ENCODE peak calls at places on chromosomes 11 and 22, in six cellular contexts. V, T, S, P, C and Z are unnamed samples.
A peak's percentile ranks its signal among the peaks of the same experiment; 100 is the strongest.

GRCh38 chr11:72758690-72759389 is 6.6 kb upstream of the ARAP1 start:
- DNase-seq in V (peak; percentile 72), T (peak; percentile 93), S (peak; percentile 54), P (no peak), C (no peak), Z (no peak)

GRCh38 chr11:117909611-117910382 is 19.4 kb downstream of the TMPRSS13 start:
- DNase-seq in V (no peak), T (no peak), S (no peak), P (no peak), C (no peak), Z (no peak)

GRCh38 chr11:46117842-46118241 is 3.4 kb downstream of the PHF21A start:
- DNase-seq in V (no peak), T (no peak), S (no peak), P (no peak), C (no peak), Z (no peak)

GRCh38 chr11:124745835-124746620 is 6.0 kb downstream of the VSIG2 start:
- DNase-seq in V (peak; percentile 23), T (no peak), S (peak; percentile 81), P (no peak), C (no peak), Z (no peak)

GRCh38 chr22:33600113-33600512 is 320.2 kb downstream of the LARGE1 start:
- DNase-seq in V (no peak), T (no peak), S (no peak), P (no peak), C (no peak), Z (no peak)

GRCh38 chr22:24418786-24419479 is 8.5 kb upstream of the ADORA2A start:
- DNase-seq in V (no peak), T (no peak), S (no peak), P (no peak), C (no peak), Z (no peak)

GRCh38 chr11:66081505-66081904 is 11.4 kb downstream of the PACS1 start:
- DNase-seq in V (peak; percentile 80), T (peak; percentile 42), S (peak; percentile 72), P (peak; percentile 61), C (no peak), Z (peak; percentile 38)

GRCh38 chr11:103870821-103871309 is 165.6 kb upstream of the DDI1 start:
- DNase-seq in V (peak; percentile 26), T (no peak), S (no peak), P (peak; percentile 90), C (no peak), Z (peak; percentile 22)

GRCh38 chr22:49202226-49202625 is 625.4 kb downstream of the BRD1 start:
- DNase-seq in V (no peak), T (no peak), S (no peak), P (peak; percentile 3), C (no peak), Z (peak; percentile 2)

GRCh38 chr22:19042285-19043110 is 79.7 kb downstream of the DGCR2 start:
- DNase-seq in V (no peak), T (no peak), S (no peak), P (peak; percentile 15), C (no peak), Z (no peak)

GRCh38 chr22:36767035-36767775 is 8.7 kb downstream of the IFT27 start:
- DNase-seq in V (peak; percentile 2), T (no peak), S (no peak), P (no peak), C (no peak), Z (no peak)

GRCh38 chr11:29534831-29535230 is 482.0 kb downstream of the KCNA4 start:
- DNase-seq in V (no peak), T (peak; percentile 37), S (no peak), P (no peak), C (no peak), Z (no peak)

GRCh38 chr22:48886604-48887393 is 940.9 kb downstream of the BRD1 start:
- DNase-seq in V (no peak), T (no peak), S (no peak), P (peak; percentile 17), C (no peak), Z (no peak)

GRCh38 chr11:2566223-2567025 is 121.6 kb downstream of the KCNQ1 start:
- DNase-seq in V (peak; percentile 26), T (no peak), S (peak; percentile 81), P (no peak), C (no peak), Z (no peak)

GRCh38 chr22:25987948-25988347 is 181.3 kb upstream of the SEZ6L start:
- DNase-seq in V (no peak), T (no peak), S (no peak), P (no peak), C (no peak), Z (no peak)

GRCh38 chr11:78731008-78731407 is 156.3 kb upstream of the NARS2 start:
- DNase-seq in V (no peak), T (no peak), S (peak; percentile 10), P (no peak), C (no peak), Z (no peak)

GRCh38 chr22:49827307-49827852 is 293 bp downstream of the BRD1 start:
- DNase-seq in V (no peak), T (peak; percentile 40), S (no peak), P (no peak), C (no peak), Z (no peak)

GRCh38 chr11:131418214-131418613 is 47.8 kb downstream of the NTM start:
- DNase-seq in V (no peak), T (no peak), S (no peak), P (no peak), C (no peak), Z (no peak)

GRCh38 chr11:85821636-85822035 is 10.7 kb upstream of the SYTL2 start:
- DNase-seq in V (peak; percentile 42), T (peak; percentile 80), S (peak; percentile 72), P (no peak), C (no peak), Z (no peak)

GRCh38 chr11:21561589-21561988 is 631.3 kb upstream of the ANO5 start:
- DNase-seq in V (no peak), T (peak; percentile 38), S (no peak), P (no peak), C (no peak), Z (no peak)

GRCh38 chr22:21014202-21015050 is 539 bp upstream of the P2RX6 start:
- DNase-seq in V (peak; percentile 80), T (peak; percentile 92), S (peak; percentile 81), P (peak; percentile 78), C (peak; percentile 47), Z (peak; percentile 78)

GRCh38 chr22:46055851-46056168 is 78.8 kb upstream of the WNT7B start:
- DNase-seq in V (no peak), T (no peak), S (no peak), P (peak; percentile 26), C (no peak), Z (no peak)
- H3K4me3 ChIP-seq in V (no peak overlapping the region), T (peak overlapping the region; percentile 58), S (no peak overlapping the region), P (peak overlapping the region; percentile 84), C (peak overlapping the region; percentile 67), Z (peak overlapping the region; percentile 78)

GRCh38 chr11:54944211-54944610 is 237.6 kb downstream of the OR4A5 start:
- DNase-seq in V (no peak), T (no peak), S (no peak), P (no peak), C (no peak), Z (no peak)
- H3K9me3 ChIP-seq in V (no peaks in the 10 kb centered on the region), T (no peaks in the 10 kb centered on the region), S (peaks cover 78% of the 10 kb centered on the region), P (no peaks in the 10 kb centered on the region), C (no peaks in the 10 kb centered on the region), Z (peaks cover 4% of the 10 kb centered on the region)

GRCh38 chr22:38097557-38098409 is 12.7 kb downstream of the BAIAP2L2 start:
- DNase-seq in V (no peak), T (no peak), S (no peak), P (no peak), C (no peak), Z (no peak)
- H3K4me3 ChIP-seq in V (no peak overlapping the region), T (no peak overlapping the region), S (no peak overlapping the region), P (no peak overlapping the region), C (no peak overlapping the region), Z (no peak overlapping the region)

DNA sequence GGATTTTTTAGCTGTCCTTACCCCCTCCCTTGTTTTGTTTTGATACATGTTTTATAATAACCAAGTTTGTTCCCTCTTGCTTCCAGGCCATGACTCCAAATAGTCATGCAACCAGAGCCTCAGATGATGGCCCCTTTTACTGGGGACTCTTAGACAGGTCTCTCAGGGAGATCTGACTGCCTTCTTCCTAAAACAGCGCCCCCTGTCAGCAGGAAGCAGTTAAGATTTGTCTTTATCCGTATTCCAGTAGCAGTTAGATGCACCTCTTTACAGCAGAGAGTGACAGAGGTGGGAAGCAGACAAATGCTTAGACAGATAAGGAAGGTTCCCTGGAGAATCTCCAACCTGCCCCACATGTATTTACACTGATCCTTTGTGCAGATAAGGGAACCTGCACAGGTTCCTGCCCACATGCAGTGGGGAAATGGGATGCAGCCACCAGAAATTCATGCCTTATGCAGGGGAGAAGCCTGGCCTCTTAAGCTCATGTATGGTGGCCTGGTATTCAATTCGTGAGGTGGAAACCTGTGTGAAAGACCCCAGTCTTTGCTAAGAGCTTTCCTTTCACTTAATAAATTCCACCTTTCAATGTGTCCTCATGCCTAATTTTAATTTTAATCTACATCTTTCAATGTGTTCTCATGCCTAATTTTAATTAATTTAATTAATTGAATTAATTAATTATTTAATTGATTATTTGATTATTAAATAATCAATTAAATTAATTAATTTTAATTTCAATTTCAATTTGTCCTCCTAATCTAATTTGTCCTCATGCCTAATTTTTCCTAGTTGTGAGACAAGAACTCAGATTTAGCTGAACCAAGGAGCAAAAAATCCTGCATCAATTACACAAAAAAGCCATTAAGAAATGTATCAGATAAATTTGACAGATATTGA is 11.5 kb upstream of the GLYAT start:
- DNase-seq in V (no peak), T (no peak), S (no peak), P (no peak), C (no peak), Z (no peak)
- H3K9me3 ChIP-seq in V (no peaks in the 10 kb centered on the region), T (no peaks in the 10 kb centered on the region), S (peaks cover 6% of the 10 kb centered on the region), P (no peaks in the 10 kb centered on the region), C (no peaks in the 10 kb centered on the region), Z (no peaks in the 10 kb centered on the region)

DNA sequence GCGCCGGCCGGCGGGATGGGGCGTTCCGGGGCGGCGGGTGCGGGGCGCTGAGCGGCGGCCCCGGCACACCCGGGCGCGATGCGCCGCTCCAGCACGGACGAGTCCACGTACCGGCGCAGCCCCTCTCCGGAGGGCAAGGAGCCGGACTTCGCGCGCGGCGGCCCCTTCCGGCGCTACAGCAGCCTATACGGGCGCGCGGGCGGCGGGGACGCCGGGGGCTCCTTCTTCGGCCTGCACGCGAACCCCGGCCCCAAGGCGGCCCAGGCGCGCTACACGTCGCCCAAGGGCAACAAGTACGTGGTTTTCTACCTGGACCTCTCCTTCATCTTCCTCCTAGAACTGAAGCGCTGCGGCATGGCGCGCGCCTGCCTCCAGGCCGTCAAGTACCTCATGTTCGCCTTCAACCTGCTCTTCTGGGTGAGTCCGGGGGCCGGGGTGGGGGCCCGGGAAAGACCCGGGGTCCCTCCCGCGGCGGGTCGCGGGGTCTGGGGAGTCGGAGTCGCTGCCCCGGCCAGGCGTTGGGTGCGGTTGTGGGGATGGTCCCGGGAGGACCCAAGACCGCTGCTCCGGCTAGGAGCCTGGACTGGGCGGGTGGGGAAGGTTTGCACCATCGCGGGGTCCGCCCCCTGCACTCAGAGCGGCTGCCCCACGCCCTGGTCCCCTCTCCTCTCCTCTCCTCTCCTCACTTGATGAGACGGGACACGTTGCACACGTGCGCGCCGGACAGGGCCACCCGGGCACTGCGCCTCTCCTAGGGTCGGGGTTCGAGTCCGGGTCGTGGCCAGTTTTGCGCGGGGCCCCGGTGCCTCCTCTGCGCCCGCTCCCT is 7.5 kb downstream of the TSPAN4 start:
- DNase-seq in V (no peak), T (no peak), S (no peak), P (no peak), C (no peak), Z (no peak)
- H3K4me3 ChIP-seq in V (no peak overlapping the region), T (peak overlapping the region; percentile 26), S (no peak overlapping the region), P (peak overlapping the region; percentile 46), C (peak overlapping the region; percentile 46), Z (peak overlapping the region; percentile 13)